ENCODE peak calls at places on chromosomes 2 and 18, in ten cellular contexts. F, S, C, R, J, W, L, M, I and D are unnamed samples.

GRCh38 chr2:71419145-71419544 is 34.2 kb upstream of the DYSF start:
- DNase-seq in W (no peak), I (no peak), C (no peak), L (no peak), F (no peak), S (no peak), R (no peak), M (no peak), J (no peak), D (no peak)

GRCh38 chr2:238167761-238168160 is 9.0 kb downstream of the ERFE start:
- DNase-seq in J (no peak), I (no peak), R (no peak), C (peak; percentile 53), L (no peak), W (no peak), S (peak; percentile 19), M (no peak), F (no peak), D (no peak)

GRCh38 chr2:120867290-120868231 is 131.9 kb downstream of the GLI2 start:
- DNase-seq in S (peak; percentile 84), J (no peak), M (no peak), W (peak; percentile 74), R (no peak), F (peak; percentile 65), L (peak; percentile 75), C (peak; percentile 97), I (peak; percentile 64), D (no peak)

GRCh38 chr18:51687845-51688585 is 490.5 kb upstream of the MEX3C start:
- DNase-seq in J (no peak), W (no peak), S (no peak), M (no peak), C (no peak), L (no peak), F (no peak), R (no peak), I (no peak), D (no peak)

GRCh38 chr2:44731505-44731904 is 210.0 kb upstream of the SIX3 start:
- DNase-seq in J (no peak), M (no peak), I (no peak), R (peak; percentile 52), C (no peak), S (no peak), L (no peak), F (no peak), W (no peak), D (no peak)

GRCh38 chr2:188853307-188853706 is 120.9 kb upstream of the COL3A1 start:
- DNase-seq in F (no peak), L (peak; percentile 59), J (no peak), R (no peak), W (no peak), M (no peak), S (peak; percentile 41), I (no peak), C (peak; percentile 90), D (no peak)

GRCh38 chr2:122384768-122385333 is 629.4 kb downstream of the TSN start:
- DNase-seq in W (no peak), C (no peak), S (no peak), L (no peak), I (no peak), J (no peak), R (no peak), M (no peak), F (no peak), D (no peak)

GRCh38 chr2:80459028-80459427 is 154.5 kb upstream of the LRRTM1 start:
- DNase-seq in S (no peak), F (no peak), M (no peak), I (peak; percentile 55), W (no peak), L (no peak), R (no peak), C (no peak), J (no peak), D (no peak)

GRCh38 chr2:171966268-171966667 is 33.5 kb upstream of the METAP1D start:
- DNase-seq in C (no peak), I (no peak), W (no peak), S (no peak), R (no peak), L (no peak), F (no peak), J (no peak), M (no peak), D (no peak)

GRCh38 chr18:8701546-8702118 is 3.7 kb upstream of the MTCL1 start:
- DNase-seq in S (peak; percentile 34), J (no peak), M (no peak), F (no peak), R (no peak), W (no peak), C (peak; percentile 92), L (peak; percentile 58), I (peak; percentile 88), D (no peak)

GRCh38 chr18:10453885-10454772 is at the start of gene APCDD1:
- DNase-seq in S (peak; percentile 88), J (no peak), R (no peak), C (peak; percentile 55), M (no peak), F (peak; percentile 73), L (peak; percentile 90), W (no peak), I (no peak), D (no peak)
- H3K4me3 ChIP-seq in S (peak within 1 kb of the TSS; percentile 36), J (no peak within 1 kb of the TSS), R (peak within 1 kb of the TSS; percentile 26), C (peak within 1 kb of the TSS; percentile 64), M (no peak within 1 kb of the TSS), F (peak within 1 kb of the TSS; percentile 88), L (peak within 1 kb of the TSS; percentile 92), W (no peak within 1 kb of the TSS), I (no peak within 1 kb of the TSS), D (no peak within 1 kb of the TSS)

GRCh38 chr2:10810175-10811161 is 2.1 kb downstream of the PDIA6 start:
- DNase-seq in W (no peak), S (peak; percentile 72), M (no peak), F (no peak), R (peak; percentile 30), C (peak; percentile 34), J (peak; percentile 59), I (peak; percentile 4), L (no peak), D (peak; percentile 80)
- H3K27ac ChIP-seq in W (no peak overlapping the region), S (peak overlapping the region; percentile 93), M (no peak overlapping the region), F (peak overlapping the region; percentile 78), R (peak overlapping the region; percentile 77), C (peak overlapping the region; percentile 67), J (peak overlapping the region; percentile 70), I (no peak overlapping the region), L (peak overlapping the region; percentile 96), D (peak overlapping the region; percentile 79)

GRCh38 chr18:25047421-25047820 is 304.5 kb downstream of the ZNF521 start:
- DNase-seq in J (no peak), M (no peak), F (no peak), C (no peak), I (no peak), R (no peak), W (no peak), L (no peak), S (no peak), D (no peak)
- H3K9me2 ChIP-seq in J (no peaks in the 10 kb centered on the region), M (no peaks in the 10 kb centered on the region), F (no peaks in the 10 kb centered on the region), C (no peaks in the 10 kb centered on the region), I (no peaks in the 10 kb centered on the region), R (no peaks in the 10 kb centered on the region), W (no peaks in the 10 kb centered on the region), L (no peaks in the 10 kb centered on the region), S (no peaks in the 10 kb centered on the region), D (no peaks in the 10 kb centered on the region)

DNA sequence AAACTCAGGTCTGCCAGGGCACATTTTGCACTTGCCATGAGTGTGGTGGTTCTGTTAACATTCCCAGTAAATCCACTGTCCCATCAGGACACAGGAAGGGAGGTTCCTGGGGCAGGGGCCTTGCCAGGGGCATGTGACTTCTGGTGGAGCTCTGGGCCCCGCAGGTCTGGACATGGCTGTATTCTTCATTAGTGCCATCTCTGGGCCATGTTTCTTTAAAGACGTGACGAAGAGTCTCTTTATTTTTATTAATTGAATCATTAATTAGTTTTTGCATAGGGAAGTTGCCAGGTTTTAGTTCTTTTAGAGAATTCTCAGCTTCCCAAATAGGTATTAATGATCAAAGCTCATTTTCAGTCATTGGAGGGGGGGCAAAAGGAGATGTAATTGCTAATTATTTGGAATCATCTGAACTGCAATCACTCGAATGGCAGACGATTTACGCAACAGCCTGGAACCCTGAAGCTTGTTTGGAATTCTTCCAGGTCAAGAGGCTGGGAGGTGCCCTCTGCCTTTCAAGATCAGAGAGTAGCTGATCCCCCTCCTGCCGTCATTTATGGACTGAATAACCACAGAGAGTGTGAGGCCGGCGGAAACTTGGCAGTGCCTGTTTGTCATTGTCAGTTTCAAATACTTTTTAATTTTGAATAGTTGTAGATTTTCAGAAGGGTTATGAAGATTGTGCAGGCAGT is 106.2 kb downstream of the RTP5 start:
- DNase-seq in M (no peak), W (no peak), S (no peak), F (no peak), J (no peak), C (no peak), I (no peak), R (no peak), L (no peak), D (no peak)
- H3K4me3 ChIP-seq in M (no peak overlapping the region), W (no peak overlapping the region), S (no peak overlapping the region), F (no peak overlapping the region), J (no peak overlapping the region), C (no peak overlapping the region), I (no peak overlapping the region), R (no peak overlapping the region), L (no peak overlapping the region), D (no peak overlapping the region)

DNA sequence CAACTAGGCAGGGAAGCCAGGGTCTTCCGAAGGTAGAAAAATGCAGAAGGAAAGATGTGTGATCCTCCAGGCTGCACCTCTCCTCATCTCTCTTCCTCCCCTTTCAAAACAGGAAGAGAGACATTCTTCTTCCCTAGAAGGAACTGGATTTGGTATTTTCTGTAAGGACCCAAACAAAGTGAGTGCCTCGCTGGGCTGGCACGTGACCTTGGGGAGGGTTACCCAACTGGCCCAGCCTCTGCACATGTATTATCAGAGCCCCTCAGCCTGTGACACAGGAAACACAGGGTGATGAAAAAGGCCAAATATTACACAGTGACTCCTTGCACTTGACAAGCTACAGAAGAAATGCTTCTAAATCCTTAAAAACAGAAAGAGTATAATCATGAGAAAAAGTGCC is 2.3 kb downstream of the HJURP start:
- DNase-seq in F (no peak), M (no peak), R (no peak), J (no peak), C (no peak), W (no peak), L (no peak), I (no peak), S (no peak), D (no peak)
- H3K27ac ChIP-seq in F (peak overlapping the region; percentile 70), M (no peak overlapping the region), R (no peak overlapping the region), J (no peak overlapping the region), C (no peak overlapping the region), W (no peak overlapping the region), L (no peak overlapping the region), I (no peak overlapping the region), S (no peak overlapping the region), D (peak overlapping the region; percentile 60)

DNA sequence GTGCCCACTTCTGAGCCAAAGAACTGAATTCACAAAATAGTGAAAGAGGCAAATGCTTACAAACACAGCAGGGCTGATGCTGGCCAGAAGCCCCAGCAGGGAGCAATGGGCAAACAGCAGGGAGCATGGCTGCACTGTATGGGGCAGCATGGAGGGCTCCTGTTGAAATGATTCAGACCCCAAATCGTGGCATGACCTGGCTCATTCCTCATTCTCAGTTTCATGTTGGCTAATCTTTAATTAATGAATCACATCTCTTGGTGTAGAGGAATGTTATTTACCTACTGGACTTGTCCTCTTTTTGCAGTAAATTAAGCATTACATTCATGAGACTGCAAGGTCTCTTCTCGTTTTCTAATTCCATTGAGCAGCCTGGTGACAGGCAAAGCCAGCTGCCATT is 85.0 kb upstream of the ST8SIA3 start:
- DNase-seq in J (no peak), R (no peak), C (no peak), M (no peak), L (no peak), S (no peak), W (no peak), F (no peak), I (no peak), D (no peak)
- H3K9me2 ChIP-seq in J (no peaks in the 10 kb centered on the region), R (no peaks in the 10 kb centered on the region), C (no peaks in the 10 kb centered on the region), M (no peaks in the 10 kb centered on the region), L (no peaks in the 10 kb centered on the region), S (no peaks in the 10 kb centered on the region), W (no peaks in the 10 kb centered on the region), F (peaks cover 10% of the 10 kb centered on the region), I (no peaks in the 10 kb centered on the region), D (no peaks in the 10 kb centered on the region)

GRCh38 chr2:37711308-37711731 is 39.9 kb upstream of the CDC42EP3 start:
- DNase-seq in R (peak; percentile 83), S (no peak), J (no peak), L (peak; percentile 48), F (peak; percentile 78), W (peak; percentile 80), C (peak; percentile 92), I (peak; percentile 94), M (peak; percentile 26), D (no peak)
- H3K4me3 ChIP-seq in R (no peak overlapping the region), S (no peak overlapping the region), J (no peak overlapping the region), L (no peak overlapping the region), F (no peak overlapping the region), W (no peak overlapping the region), C (peak overlapping the region; percentile 32), I (no peak overlapping the region), M (no peak overlapping the region), D (no peak overlapping the region)